ENCODE peak calls at places on chromosomes 12 and 14, in six cellular contexts. T, A, G, M, F and S are unnamed samples.

GRCh38 chr14:65226824-65227604 is 124.7 kb upstream of the MAX start:
- DNase-seq in T (no peak), A (no peak), G (peak; percentile 45), M (peak; percentile 94), F (no peak), S (no peak)

GRCh38 chr14:68842298-68842697 is 49.4 kb upstream of the ZFP36L1 start:
- DNase-seq in T (no peak), A (no peak), G (no peak), M (no peak), F (no peak), S (no peak)

GRCh38 chr12:50101663-50102062 is 2.1 kb upstream of the GPD1 start:
- DNase-seq in T (no peak), A (no peak), G (peak; percentile 73), M (peak; percentile 50), F (peak; percentile 27), S (no peak)

GRCh38 chr14:70942342-70942706 is 35.1 kb downstream of the PCNX1 start:
- DNase-seq in T (no peak), A (no peak), G (no peak), M (no peak), F (no peak), S (no peak)

GRCh38 chr14:58824796-58825195 is 187.0 kb downstream of the DACT1 start:
- DNase-seq in T (no peak), A (no peak), G (no peak), M (no peak), F (no peak), S (no peak)

GRCh38 chr14:39739796-39740195 is 307.6 kb upstream of the FBXO33 start:
- DNase-seq in T (no peak), A (no peak), G (no peak), M (no peak), F (no peak), S (no peak)

GRCh38 chr12:104250366-104251125 is 35.0 kb downstream of the TXNRD1 start:
- DNase-seq in T (no peak), A (no peak), G (no peak), M (no peak), F (no peak), S (no peak)

GRCh38 chr12:40634431-40635131 is 57.7 kb upstream of the CNTN1 start:
- DNase-seq in T (no peak), A (no peak), G (no peak), M (no peak), F (no peak), S (no peak)

GRCh38 chr14:36373982-36374673 is 53.7 kb upstream of the MBIP start:
- DNase-seq in T (peak; percentile 88), A (peak; percentile 39), G (peak; percentile 90), M (peak; percentile 93), F (peak; percentile 82), S (peak; percentile 84)

GRCh38 chr12:49057888-49058287 is 2.7 kb downstream of the KMT2D start:
- DNase-seq in T (no peak), A (no peak), G (no peak), M (no peak), F (no peak), S (no peak)

GRCh38 chr12:9118161-9118560 is 2.4 kb upstream of the A2M start:
- DNase-seq in T (no peak), A (no peak), G (no peak), M (no peak), F (no peak), S (no peak)

GRCh38 chr12:27966870-27967269 is 5.7 kb downstream of the PTHLH start:
- DNase-seq in T (no peak), A (no peak), G (peak; percentile 90), M (peak; percentile 100), F (peak; percentile 82), S (no peak)

GRCh38 chr12:100254876-100255275 is 12.0 kb downstream of the DEPDC4 start:
- DNase-seq in T (no peak), A (no peak), G (no peak), M (no peak), F (no peak), S (no peak)

GRCh38 chr14:49959822-49960408 is 67.0 kb downstream of the ARF6 start:
- DNase-seq in T (no peak), A (no peak), G (no peak), M (no peak), F (no peak), S (no peak)

GRCh38 chr12:131928080-131928764 is 854 bp upstream of the PUS1 start:
- DNase-seq in T (no peak), A (no peak), G (no peak), M (peak; percentile 17), F (no peak), S (no peak)

GRCh38 chr12:42482086-42482819 is 107.3 kb downstream of the PRICKLE1 start:
- DNase-seq in T (peak; percentile 62), A (no peak), G (no peak), M (peak; percentile 69), F (no peak), S (no peak)

GRCh38 chr12:123119808-123120207 is 31.1 kb downstream of the PITPNM2 start:
- DNase-seq in T (no peak), A (no peak), G (no peak), M (no peak), F (no peak), S (no peak)

GRCh38 chr14:22748691-22749090 is 17.8 kb upstream of the OXA1L start:
- DNase-seq in T (no peak), A (no peak), G (no peak), M (no peak), F (no peak), S (no peak)

GRCh38 chr14:54147285-54147684 is 190.7 kb upstream of the BMP4 start:
- DNase-seq in T (peak; percentile 30), A (no peak), G (peak; percentile 96), M (peak; percentile 94), F (no peak), S (no peak)

GRCh38 chr12:52058631-52059324 is 7.5 kb downstream of the NR4A1 start:
- DNase-seq in T (no peak), A (no peak), G (no peak), M (no peak), F (no peak), S (no peak)

GRCh38 chr14:75806247-75806876 is 145.3 kb downstream of the TTLL5 start:
- DNase-seq in T (no peak), A (no peak), G (no peak), M (no peak), F (no peak), S (no peak)

GRCh38 chr12:27534060-27534764 is 10.2 kb downstream of the PPFIBP1 start:
- DNase-seq in T (no peak), A (no peak), G (peak; percentile 73), M (no peak), F (no peak), S (no peak)

GRCh38 chr12:92602476-92602875 is 100.3 kb upstream of the PLEKHG7 start:
- DNase-seq in T (no peak), A (no peak), G (no peak), M (peak; percentile 90), F (no peak), S (no peak)

GRCh38 chr14:99552572-99553216 is 51.3 kb downstream of the CCDC85C start:
- DNase-seq in T (no peak), A (no peak), G (no peak), M (no peak), F (no peak), S (no peak)

GRCh38 chr14:91249841-91250616 is 5.5 kb upstream of the GPR68 start:
- DNase-seq in T (peak; percentile 35), A (no peak), G (no peak), M (peak; percentile 75), F (no peak), S (no peak)

GRCh38 chr14:68208726-68209125 is 389.1 kb downstream of the RAD51B start:
- DNase-seq in T (no peak), A (no peak), G (no peak), M (no peak), F (no peak), S (no peak)

GRCh38 chr12:128969480-128970055 is 116.3 kb downstream of the GLT1D1 start:
- DNase-seq in T (no peak), A (no peak), G (peak; percentile 25), M (peak; percentile 52), F (no peak), S (no peak)

DNA sequence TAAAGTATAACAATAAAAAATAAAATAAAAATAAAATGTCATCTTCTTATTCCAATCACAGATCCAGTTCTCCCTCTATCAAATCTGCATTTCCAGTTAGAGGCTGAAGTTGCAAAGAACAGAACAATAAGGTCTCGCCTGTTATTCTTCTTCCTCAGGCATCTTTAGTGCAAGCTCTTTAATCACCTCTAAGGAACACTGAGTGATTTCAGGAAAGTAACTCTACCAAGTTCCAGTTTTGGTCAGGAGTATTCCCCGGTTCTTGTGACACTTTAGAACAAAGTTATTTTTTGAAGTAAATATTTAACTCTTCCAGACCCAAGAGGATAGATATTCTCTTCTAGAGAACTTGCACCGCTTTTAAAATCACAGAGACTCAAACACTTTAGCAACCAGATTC is 57.8 kb upstream of the DICER1 start:
- DNase-seq in T (no peak), A (no peak), G (no peak), M (no peak), F (no peak), S (no peak)
- H3K27ac ChIP-seq in T (no peak overlapping the region), A (no peak overlapping the region), G (no peak overlapping the region), M (no peak overlapping the region), F (no peak overlapping the region), S (no peak overlapping the region)

GRCh38 chr14:51782412-51782811 is 78.0 kb upstream of the GNG2 start:
- DNase-seq in T (no peak), A (no peak), G (no peak), M (no peak), F (no peak), S (no peak)

GRCh38 chr14:51787352-51787751 is 73.1 kb upstream of the GNG2 start:
- DNase-seq in T (no peak), A (no peak), G (no peak), M (no peak), F (no peak), S (no peak)

GRCh38 chr14:51783765-51784164 is 76.6 kb upstream of the GNG2 start:
- DNase-seq in T (no peak), A (no peak), G (no peak), M (peak; percentile 46), F (no peak), S (no peak)

GRCh38 chr14:51786227-51786626 is 74.2 kb upstream of the GNG2 start:
- DNase-seq in T (no peak), A (no peak), G (no peak), M (no peak), F (no peak), S (no peak)

GRCh38 chr14:51784466-51784865 is 75.9 kb upstream of the GNG2 start:
- DNase-seq in T (no peak), A (no peak), G (no peak), M (no peak), F (no peak), S (no peak)
- H3K4me3 ChIP-seq in T (no peak overlapping the region), A (no peak overlapping the region), G (no peak overlapping the region), M (no peak overlapping the region), F (no peak overlapping the region), S (no peak overlapping the region)

DNA sequence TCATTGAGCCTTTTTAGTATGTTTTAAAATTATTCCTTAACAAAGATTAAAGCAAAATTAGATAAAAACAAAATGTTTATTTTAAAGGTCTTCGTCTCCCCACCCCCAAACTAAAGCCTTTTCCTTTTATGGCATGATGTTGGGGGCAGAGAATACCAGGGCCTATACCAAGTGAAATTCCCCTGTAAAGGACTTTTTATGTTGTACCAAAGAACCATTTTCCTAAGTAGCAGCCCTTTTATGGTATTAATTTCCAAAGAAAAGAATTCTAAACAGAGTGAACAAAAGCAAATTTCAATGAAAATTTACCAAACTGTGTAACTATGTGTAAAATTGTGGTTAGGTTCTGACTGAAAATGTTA is 71.9 kb upstream of the GNPNAT1 start:
- DNase-seq in T (no peak), A (no peak), G (no peak), M (no peak), F (no peak), S (no peak)
- H3K36me3 ChIP-seq in T (no peaks in the 10 kb centered on the region), A (no peaks in the 10 kb centered on the region), G (peaks cover 7% of the 10 kb centered on the region), M (peaks cover 17% of the 10 kb centered on the region), F (peaks cover 7% of the 10 kb centered on the region), S (peaks cover 14% of the 10 kb centered on the region)

GRCh38 chr12:12685305-12685704 is 10.7 kb downstream of the GPR19 start:
- DNase-seq in T (no peak), A (no peak), G (no peak), M (no peak), F (no peak), S (no peak)
- H3K27ac ChIP-seq in T (no peak overlapping the region), A (no peak overlapping the region), G (no peak overlapping the region), M (no peak overlapping the region), F (no peak overlapping the region), S (no peak overlapping the region)